ENCODE peak calls at places on chromosomes 6 and 20, in seven cellular contexts. E is ureter, P is AG08396, X is LNCaP clone FGC, O is 8988T, J is GM23248, N is A172. L is an unnamed sample.

GRCh38 chr20:56631318-56631989 is 2.3 kb downstream of the TFAP2C start:
- DNase-seq in X (no peak), N (no peak), O (no peak), J (no peak), P (no peak), E (no peak), L (no peak)

GRCh38 chr6:1001655-1002349 is 308.9 kb upstream of the EXOC2 start:
- DNase-seq in N (no peak), X (no peak), P (peak), J (peak), O (no peak), E (no peak), L (no peak)

GRCh38 chr20:37744347-37744746 is 50.5 kb downstream of the CTNNBL1 start:
- DNase-seq in N (no peak), O (no peak), P (no peak), J (no peak), X (no peak), E (no peak), L (no peak)

GRCh38 chr6:47126647-47127339 is 84.7 kb upstream of the ADGRF1 start:
- DNase-seq in J (no peak), E (no peak), P (no peak), N (no peak), O (no peak), X (no peak), L (no peak)

GRCh38 chr20:22630698-22631097 is 46.3 kb upstream of the FOXA2 start:
- DNase-seq in O (no peak), J (no peak), X (no peak), N (no peak), P (no peak), E (no peak), L (no peak)

GRCh38 chr6:121794630-121795029 is 359.2 kb downstream of the GJA1 start:
- DNase-seq in P (peak), O (no peak), X (no peak), E (no peak), J (peak), N (peak), L (peak)

GRCh38 chr6:144063246-144063743 is 32.1 kb downstream of the SF3B5 start:
- DNase-seq in N (no peak), X (no peak), E (no peak), O (no peak), P (no peak), J (peak), L (no peak)

GRCh38 chr20:10239954-10240353 is 21.3 kb downstream of the SNAP25 start:
- DNase-seq in O (no peak), J (no peak), P (peak), N (peak), E (peak), X (peak), L (no peak)

GRCh38 chr20:39993737-39994136 is 695.3 kb downstream of the MAFB start:
- DNase-seq in J (no peak), X (no peak), O (no peak), E (no peak), N (no peak), P (no peak), L (no peak)

GRCh38 chr20:3092611-3093379 is 8.3 kb upstream of the AVP start:
- DNase-seq in J (peak), O (no peak), X (no peak), E (no peak), N (no peak), P (no peak), L (no peak)

GRCh38 chr20:1844723-1845523 is 50.3 kb upstream of the SIRPA start:
- DNase-seq in O (no peak), E (no peak), X (no peak), P (peak), N (no peak), J (peak), L (no peak)

GRCh38 chr20:40393161-40393560 is 295.9 kb downstream of the MAFB start:
- DNase-seq in X (no peak), P (no peak), J (no peak), O (no peak), N (no peak), E (no peak), L (no peak)

GRCh38 chr6:128432394-128432793 is 88.0 kb downstream of the PTPRK start:
- DNase-seq in N (peak), P (peak), O (no peak), E (no peak), X (no peak), J (peak), L (peak)

GRCh38 chr6:56291278-56291917 is 44.0 kb upstream of the COL21A1 start:
- DNase-seq in J (no peak), O (no peak), X (no peak), P (no peak), N (no peak), E (no peak), L (no peak)

GRCh38 chr20:63122626-63123025 is 93.3 kb downstream of the YTHDF1 start:
- DNase-seq in J (no peak), P (no peak), E (no peak), X (no peak), O (no peak), N (no peak), L (no peak)

GRCh38 chr20:36467076-36467999 is 74.0 kb upstream of the MYL9 start:
- DNase-seq in P (peak), X (peak), J (peak), E (peak), N (peak), O (no peak), L (no peak)

GRCh38 chr20:62313021-62313420 is 10.2 kb downstream of the ADRM1 start:
- DNase-seq in X (no peak), N (no peak), P (no peak), E (no peak), J (no peak), O (peak), L (no peak)

GRCh38 chr20:43936371-43936770 is 21.7 kb downstream of the TOX2 start:
- DNase-seq in E (no peak), J (no peak), P (peak), N (no peak), O (no peak), X (no peak), L (no peak)

GRCh38 chr6:64949257-64949656 is 757.8 kb downstream of the EYS start:
- DNase-seq in O (no peak), J (no peak), N (no peak), X (no peak), E (no peak), P (no peak), L (no peak)

GRCh38 chr6:108108374-108108773 is 33.8 kb upstream of the OSTM1 start:
- DNase-seq in X (no peak), O (no peak), N (no peak), J (no peak), P (no peak), E (no peak), L (no peak)

GRCh38 chr6:161423271-161423670 is 149.4 kb upstream of the AGPAT4 start:
- DNase-seq in J (no peak), E (no peak), N (no peak), O (no peak), P (no peak), X (no peak), L (no peak)

GRCh38 chr20:5806457-5807263 is 56.5 kb downstream of the SHLD1 start:
- DNase-seq in J (no peak), P (no peak), E (no peak), N (no peak), O (no peak), X (no peak), L (no peak)

GRCh38 chr6:31354788-31355539 is 2.0 kb downstream of the HLA-B start:
- DNase-seq in J (no peak), E (no peak), N (no peak), X (no peak), O (no peak), P (no peak), L (no peak)

GRCh38 chr20:46814366-46815232 is 80.0 kb upstream of the EYA2 start:
- DNase-seq in P (peak), O (peak), E (peak), N (peak), X (peak), J (peak), L (peak)

GRCh38 chr6:42010909-42011308 is 39.4 kb upstream of the TAF8 start:
- DNase-seq in J (no peak), P (no peak), N (no peak), X (no peak), O (no peak), E (no peak), L (no peak)